ENCODE peak calls at places on chromosomes 7 and 10, in six cellular contexts. M is spleen, P is neural progenitor cell, C is activated T-cell treated with anti-CD3 and anti-CD28 coated beads for 48 hours, L is NCI-H460, K is occipital lobe. Q is an unnamed sample.

GRCh38 chr10:43396061-43396927 is 12.7 kb downstream of the HNRNPF start:
- DNase-seq in L (no peak), P (peak), M (peak), K (peak), C (peak), Q (peak)

GRCh38 chr7:2824678-2825461 is 19.2 kb downstream of the GNA12 start:
- DNase-seq in L (no peak), P (peak), M (no peak), C (no peak), K (no peak), Q (no peak)

GRCh38 chr7:138074121-138074520 is 2.1 kb upstream of the AKR1D1 start:
- DNase-seq in P (no peak), C (no peak), L (no peak), M (no peak), K (no peak), Q (no peak)

GRCh38 chr7:18961997-18962396 is 155.4 kb downstream of the TWIST1 start:
- DNase-seq in C (no peak), P (no peak), M (no peak), L (no peak), K (no peak), Q (no peak)

GRCh38 chr10:5488272-5489161 is 10.9 kb downstream of the CALML5 start:
- DNase-seq in K (no peak), P (no peak), C (no peak), L (no peak), M (peak), Q (no peak)

GRCh38 chr10:97116534-97117162 is 69.1 kb downstream of the SLIT1 start:
- DNase-seq in K (no peak), M (peak), C (no peak), L (no peak), P (no peak), Q (no peak)

GRCh38 chr7:366171-366916 is 76.4 kb downstream of the FOXL3 start:
- DNase-seq in K (no peak), P (no peak), M (peak), C (no peak), L (no peak), Q (no peak)

GRCh38 chr7:126718419-126718818 is 534.3 kb downstream of the GRM8 start:
- DNase-seq in M (no peak), C (no peak), L (no peak), K (no peak), P (no peak), Q (no peak)

GRCh38 chr7:17937506-17938115 is 2.7 kb downstream of the SNX13 start:
- DNase-seq in K (no peak), L (no peak), P (no peak), M (no peak), C (no peak), Q (peak)

GRCh38 chr10:124078714-124079113 is 14.7 kb downstream of the CHST15 start:
- DNase-seq in K (no peak), P (no peak), M (no peak), L (no peak), C (no peak), Q (no peak)

GRCh38 chr10:77391605-77392235 is 245.9 kb downstream of the KCNMA1 start:
- DNase-seq in L (peak), P (peak), C (peak), M (no peak), K (peak), Q (peak)

GRCh38 chr10:79937256-79937635 is 11.7 kb downstream of the SFTPD start:
- DNase-seq in C (no peak), P (no peak), L (no peak), K (no peak), M (no peak), Q (no peak)

GRCh38 chr10:88047589-88047988 is 184.2 kb downstream of the PTEN start:
- DNase-seq in C (no peak), L (no peak), P (no peak), K (no peak), M (no peak), Q (no peak)

GRCh38 chr10:109895095-109895818 is 28.1 kb downstream of the XPNPEP1 start:
- DNase-seq in P (no peak), M (no peak), L (no peak), C (no peak), K (peak), Q (no peak)

GRCh38 chr7:22433710-22434460 is 66.1 kb downstream of the STEAP1B start:
- DNase-seq in L (no peak), P (peak), C (no peak), K (no peak), M (peak), Q (peak)

GRCh38 chr10:86392723-86393094 is 26.1 kb upstream of the GRID1 start:
- DNase-seq in P (no peak), M (no peak), L (no peak), C (no peak), K (no peak), Q (no peak)

GRCh38 chr7:108613147-108613948 is 43.7 kb downstream of the DNAJB9 start:
- DNase-seq in M (no peak), C (no peak), K (no peak), P (peak), L (peak), Q (peak)

GRCh38 chr7:2644514-2645273 is 12.9 kb downstream of the TTYH3 start:
- DNase-seq in M (no peak), P (no peak), L (no peak), C (no peak), K (no peak), Q (no peak)

GRCh38 chr10:44051584-44052385 is 333.1 kb downstream of the CXCL12 start:
- DNase-seq in P (no peak), L (no peak), K (no peak), M (no peak), C (no peak), Q (peak)

GRCh38 chr7:129150199-129150996 is 5.9 kb downstream of the TSPAN33 start:
- DNase-seq in C (no peak), P (peak), K (no peak), M (no peak), L (no peak), Q (no peak)

GRCh38 chr7:85030893-85031292 is 156.0 kb downstream of the SEMA3D start:
- DNase-seq in K (no peak), P (peak), C (no peak), M (no peak), L (peak), Q (peak)

GRCh38 chr7:134939136-134939535 is 47.2 kb upstream of the AGBL3 start:
- DNase-seq in C (no peak), M (no peak), L (no peak), K (no peak), P (no peak), Q (no peak)